ENCODE peak calls at places on chromosomes 7 and 10, in six cellular contexts. One of them, this sample, is unnamed.

GRCh38 chr10:71359364-71360046 is 37.2 kb upstream of the CDH23 start:
- DNase-seq in MM.1S: no peak
- DNase-seq in PC-3: no peak
- DNase-seq in dorsolateral prefrontal cortex: no peak
- DNase-seq in hepatocyte: no peak
- DNase-seq in IMR-90: no peak
- DNase-seq in this sample: peak; percentile 34

GRCh38 chr10:110265573-110266193 is 39.0 kb downstream of the SMNDC1 start:
- DNase-seq in MM.1S: no peak
- DNase-seq in PC-3: no peak
- DNase-seq in dorsolateral prefrontal cortex: no peak
- DNase-seq in hepatocyte: no peak
- DNase-seq in IMR-90: no peak
- DNase-seq in this sample: no peak

GRCh38 chr10:110218627-110219026 is 11.2 kb downstream of the MXI1 start:
- DNase-seq in MM.1S: no peak
- DNase-seq in PC-3: no peak
- DNase-seq in dorsolateral prefrontal cortex: no peak
- DNase-seq in hepatocyte: no peak
- DNase-seq in IMR-90: no peak
- DNase-seq in this sample: no peak

GRCh38 chr7:31443457-31443856 is 70.4 kb upstream of the ITPRID1 start:
- DNase-seq in MM.1S: peak; percentile 63
- DNase-seq in PC-3: peak; percentile 79
- DNase-seq in dorsolateral prefrontal cortex: no peak
- DNase-seq in hepatocyte: peak; percentile 73
- DNase-seq in IMR-90: peak; percentile 45
- DNase-seq in this sample: peak; percentile 48

GRCh38 chr10:13054844-13055243 is 45.1 kb upstream of the OPTN start:
- DNase-seq in MM.1S: no peak
- DNase-seq in PC-3: no peak
- DNase-seq in dorsolateral prefrontal cortex: no peak
- DNase-seq in hepatocyte: no peak
- DNase-seq in IMR-90: no peak
- DNase-seq in this sample: no peak

GRCh38 chr10:68158031-68158430 is 48.7 kb downstream of the MYPN start:
- DNase-seq in MM.1S: no peak
- DNase-seq in PC-3: no peak
- DNase-seq in dorsolateral prefrontal cortex: no peak
- DNase-seq in hepatocyte: no peak
- DNase-seq in IMR-90: no peak
- DNase-seq in this sample: no peak

GRCh38 chr7:1585142-1585981 is 15.5 kb upstream of the PSMG3 start:
- DNase-seq in MM.1S: no peak
- DNase-seq in PC-3: no peak
- DNase-seq in dorsolateral prefrontal cortex: no peak
- DNase-seq in hepatocyte: no peak
- DNase-seq in IMR-90: no peak
- DNase-seq in this sample: no peak

GRCh38 chr7:93203496-93203895 is 22.8 kb downstream of the HEPACAM2 start:
- DNase-seq in MM.1S: no peak
- DNase-seq in PC-3: peak; percentile 41
- DNase-seq in dorsolateral prefrontal cortex: no peak
- DNase-seq in hepatocyte: peak; percentile 18
- DNase-seq in IMR-90: no peak
- DNase-seq in this sample: no peak

DNA sequence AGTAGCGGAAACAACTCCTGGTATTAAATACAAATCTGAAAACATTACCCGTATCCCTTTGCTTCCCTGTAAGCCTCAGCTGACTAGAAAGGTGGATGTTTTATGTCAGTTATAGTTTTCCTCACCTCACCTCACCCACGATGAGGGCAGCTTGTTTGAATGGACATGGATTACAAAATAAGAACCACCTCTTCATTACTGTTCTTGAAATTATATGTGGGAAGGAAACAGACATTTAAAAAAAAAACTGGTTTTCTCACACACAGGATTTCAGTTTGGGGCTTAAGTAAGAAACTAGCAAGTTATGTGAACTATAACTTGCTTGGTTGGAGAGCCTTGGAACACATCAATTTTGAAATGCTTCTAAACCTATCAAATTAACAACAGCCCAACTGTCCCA is 232.9 kb upstream of the CCDC6 start:
- DNase-seq in MM.1S: no peak
- DNase-seq in PC-3: no peak
- DNase-seq in dorsolateral prefrontal cortex: no peak
- DNase-seq in hepatocyte: no peak
- DNase-seq in IMR-90: no peak
- DNase-seq in this sample: no peak
- H3K4me3 ChIP-seq in MM.1S: no peak overlapping the region
- H3K4me3 ChIP-seq in PC-3: peak overlapping the region; percentile 59
- H3K4me3 ChIP-seq in dorsolateral prefrontal cortex: no peak overlapping the region
- H3K4me3 ChIP-seq in hepatocyte: peak overlapping the region; percentile 7
- H3K4me3 ChIP-seq in IMR-90: no peak overlapping the region
- H3K4me3 ChIP-seq in this sample: no peak overlapping the region

GRCh38 chr10:59077855-59078254 is 98.6 kb upstream of the PHYHIPL start:
- DNase-seq in MM.1S: no peak
- DNase-seq in PC-3: no peak
- DNase-seq in dorsolateral prefrontal cortex: no peak
- DNase-seq in hepatocyte: no peak
- DNase-seq in IMR-90: no peak
- DNase-seq in this sample: no peak
- TF ChIP-seq CTCF in MM.1S: no peak
- TF ChIP-seq CTCF in PC-3: no peak
- TF ChIP-seq CTCF in dorsolateral prefrontal cortex: no peak
- TF ChIP-seq CTCF in hepatocyte: no peak
- TF ChIP-seq CTCF in IMR-90: no peak
- TF ChIP-seq CTCF in this sample: no peak

GRCh38 chr7:84112771-84113170 is 81.8 kb downstream of the SEMA3A start:
- DNase-seq in MM.1S: no peak
- DNase-seq in PC-3: no peak
- DNase-seq in dorsolateral prefrontal cortex: no peak
- DNase-seq in hepatocyte: no peak
- DNase-seq in IMR-90: no peak
- DNase-seq in this sample: no peak
- H3K4me3 ChIP-seq in MM.1S: no peak overlapping the region
- H3K4me3 ChIP-seq in PC-3: no peak overlapping the region
- H3K4me3 ChIP-seq in dorsolateral prefrontal cortex: no peak overlapping the region
- H3K4me3 ChIP-seq in hepatocyte: no peak overlapping the region
- H3K4me3 ChIP-seq in IMR-90: no peak overlapping the region
- H3K4me3 ChIP-seq in this sample: no peak overlapping the region

DNA sequence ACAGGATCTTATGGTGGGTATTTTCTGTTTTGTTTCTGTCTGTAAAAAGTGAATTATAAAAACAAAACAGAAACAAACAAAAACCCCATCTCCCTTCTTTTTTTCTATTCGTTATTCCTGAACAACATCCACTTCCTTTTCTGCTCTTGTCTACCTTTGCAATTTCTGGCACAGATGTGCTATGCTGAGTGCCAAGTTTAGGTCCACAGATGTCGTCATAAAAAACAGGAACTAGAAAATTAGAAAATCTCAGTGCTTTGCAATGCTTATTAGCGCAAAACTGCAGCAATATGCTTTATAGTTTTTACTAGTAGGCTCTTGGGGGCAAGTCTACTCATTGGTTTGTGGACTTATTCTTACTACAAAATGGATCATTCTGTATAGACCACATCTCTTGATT is 94.2 kb upstream of the PRKCQ start:
- DNase-seq in MM.1S: peak; percentile 44
- DNase-seq in PC-3: no peak
- DNase-seq in dorsolateral prefrontal cortex: no peak
- DNase-seq in hepatocyte: no peak
- DNase-seq in IMR-90: no peak
- DNase-seq in this sample: no peak
- TF ChIP-seq CTCF in MM.1S: no peak
- TF ChIP-seq CTCF in PC-3: no peak
- TF ChIP-seq CTCF in dorsolateral prefrontal cortex: no peak
- TF ChIP-seq CTCF in hepatocyte: no peak
- TF ChIP-seq CTCF in IMR-90: no peak
- TF ChIP-seq CTCF in this sample: no peak